ENCODE peak calls at places on chromosomes 13 and 19, in nine cellular contexts. H is CD4-positive, alpha-beta T cell; P is body of pancreas; D is fibroblast of the aortic adventitia; A is BE2C; C is WTC11; S is ovary; O is Calu3; K is hepatocyte. E is an unnamed sample.

GRCh38 chr13:41974262-41974900 is 13.5 kb upstream of the VWA8 start:
- DNase-seq in H (no peak), P (no peak), D (no peak), A (no peak), C (no peak), S (no peak), O (no peak), K (no peak), E (no peak)

GRCh38 chr19:2140193-2140545 is 11.2 kb downstream of the AP3D1 start:
- DNase-seq in H (no peak), P (no peak), D (no peak), A (no peak), C (no peak), S (no peak), O (no peak), K (no peak), E (no peak)

GRCh38 chr13:27183561-27184147 is 12.0 kb upstream of the USP12 start:
- DNase-seq in H (no peak), P (peak), D (no peak), A (no peak), C (no peak), S (no peak), O (peak), K (no peak), E (no peak)

GRCh38 chr13:45584816-45585215 is 30.7 kb downstream of the ERICH6B start:
- DNase-seq in H (no peak), P (no peak), D (no peak), A (peak), C (no peak), S (no peak), O (no peak), K (peak), E (no peak)

GRCh38 chr19:4967738-4968461 is 1.0 kb upstream of the KDM4B start:
- DNase-seq in H (no peak), P (no peak), D (peak), A (no peak), C (no peak), S (no peak), O (no peak), K (no peak), E (no peak)

GRCh38 chr13:99501952-99502310 is 659 bp downstream of the TM9SF2 start:
- DNase-seq in H (no peak), P (peak), D (peak), A (peak), C (no peak), S (peak), O (no peak), K (peak), E (no peak)

GRCh38 chr13:69948016-69948415 is 159.6 kb upstream of the ATXN8OS start:
- DNase-seq in H (no peak), P (no peak), D (no peak), A (no peak), C (no peak), S (no peak), O (no peak), K (no peak), E (peak)

GRCh38 chr19:12867120-12868099 is 13.8 kb downstream of the DNASE2 start:
- DNase-seq in H (peak), P (peak), D (peak), A (no peak), C (peak), S (peak), O (no peak), K (peak), E (peak)

GRCh38 chr13:114099191-114099590 is 33.2 kb downstream of the RASA3 start:
- DNase-seq in H (no peak), P (peak), D (peak), A (peak), C (peak), S (peak), O (peak), K (peak), E (peak)

GRCh38 chr19:38726761-38727301 is 17.4 kb downstream of the CAPN12 start:
- DNase-seq in H (no peak), P (no peak), D (no peak), A (no peak), C (no peak), S (no peak), O (no peak), K (no peak), E (no peak)

GRCh38 chr19:53196777-53197396 is 3.7 kb upstream of the ZNF665 start:
- DNase-seq in H (peak), P (peak), D (peak), A (peak), C (peak), S (peak), O (peak), K (peak), E (peak)

GRCh38 chr13:19681517-19681916 is 48.1 kb downstream of the MPHOSPH8 start:
- DNase-seq in H (no peak), P (no peak), D (no peak), A (no peak), C (peak), S (no peak), O (no peak), K (no peak), E (no peak)

GRCh38 chr13:87674143-87674772 is 3.1 kb downstream of the SLITRK5 start:
- DNase-seq in H (no peak), P (no peak), D (no peak), A (no peak), C (no peak), S (no peak), O (no peak), K (no peak), E (peak)

GRCh38 chr19:329876-330275 is 14.7 kb downstream of the MIER2 start:
- DNase-seq in H (no peak), P (no peak), D (no peak), A (no peak), C (no peak), S (no peak), O (no peak), K (no peak), E (no peak)

GRCh38 chr13:51935326-51936171 is 73.8 kb downstream of the CCDC70 start:
- DNase-seq in H (no peak), P (peak), D (no peak), A (no peak), C (peak), S (no peak), O (peak), K (peak), E (no peak)

GRCh38 chr13:95182570-95183285 is 118.5 kb downstream of the ABCC4 start:
- DNase-seq in H (no peak), P (no peak), D (no peak), A (no peak), C (no peak), S (no peak), O (no peak), K (no peak), E (peak)

GRCh38 chr13:52882803-52883202 is 34.4 kb upstream of the PCDH8 start:
- DNase-seq in H (no peak), P (no peak), D (no peak), A (no peak), C (no peak), S (no peak), O (no peak), K (no peak), E (no peak)

GRCh38 chr19:33514885-33515485 is 6.6 kb downstream of the PEPD start:
- DNase-seq in H (no peak), P (no peak), D (no peak), A (no peak), C (no peak), S (no peak), O (no peak), K (no peak), E (no peak)

GRCh38 chr19:6731822-6732221 is 5.6 kb downstream of the GPR108 start:
- DNase-seq in H (no peak), P (no peak), D (no peak), A (no peak), C (no peak), S (no peak), O (no peak), K (no peak), E (no peak)

GRCh38 chr19:6732803-6733337 is 4.5 kb downstream of the GPR108 start:
- DNase-seq in H (no peak), P (no peak), D (no peak), A (no peak), C (no peak), S (no peak), O (no peak), K (no peak), E (no peak)

GRCh38 chr19:6734096-6734696 is 3.2 kb downstream of the GPR108 start:
- DNase-seq in H (no peak), P (no peak), D (no peak), A (no peak), C (no peak), S (no peak), O (no peak), K (peak), E (no peak)

GRCh38 chr19:6735181-6735891 is 2.0 kb downstream of the GPR108 start:
- DNase-seq in H (no peak), P (no peak), D (no peak), A (no peak), C (no peak), S (no peak), O (no peak), K (peak), E (no peak)

DNA sequence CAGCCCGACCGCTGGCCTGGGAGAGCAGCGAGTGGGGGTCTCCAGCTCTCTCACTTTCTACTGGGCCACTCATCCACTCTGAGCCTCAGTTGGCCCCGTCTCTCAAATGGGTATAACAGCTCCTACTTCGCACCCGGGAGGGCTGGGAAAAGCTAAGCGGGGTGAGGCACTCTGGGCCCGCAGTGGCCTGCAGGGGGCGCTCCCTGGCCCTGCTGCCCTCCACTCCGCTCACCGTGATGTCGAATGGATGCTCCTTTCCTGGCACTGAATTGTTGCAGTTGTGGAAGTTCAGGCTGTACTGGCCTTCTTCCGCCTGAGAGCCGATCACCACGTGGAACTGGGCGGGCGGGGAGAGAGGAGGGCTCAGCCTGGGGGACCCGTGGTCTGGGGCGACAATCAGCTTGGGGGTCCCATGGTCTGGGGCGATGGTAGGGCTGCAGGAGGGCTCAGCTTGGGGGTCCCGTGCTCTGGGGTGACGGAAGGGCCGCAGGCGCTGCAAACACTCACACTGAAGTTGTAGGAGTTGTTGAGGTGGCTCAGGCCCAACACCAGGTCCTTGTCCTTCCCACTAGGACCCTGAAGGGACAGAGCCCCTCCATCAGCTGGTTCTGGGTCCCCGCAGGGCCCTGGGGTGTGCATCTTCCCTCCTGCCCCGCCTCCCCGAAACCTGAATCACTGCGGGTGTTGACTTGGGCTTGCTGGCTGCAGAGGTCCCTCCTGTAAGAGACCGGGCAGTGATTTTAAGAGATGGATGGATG is 3.9 kb downstream of the GPR108 start:
- DNase-seq in H (no peak), P (no peak), D (no peak), A (no peak), C (peak), S (no peak), O (no peak), K (no peak), E (no peak)
- TF ChIP-seq CTCF in H (peak), P (no peak), D (peak), A (no peak), C (peak), S (no peak), O (no peak), K (peak), E (peak)

GRCh38 chr19:51637362-51637978 is 7.3 kb upstream of the SIGLEC5 start:
- DNase-seq in H (no peak), P (no peak), D (peak), A (no peak), C (no peak), S (no peak), O (no peak), K (no peak), E (no peak)
- TF ChIP-seq CTCF in H (peak), P (peak), D (peak), A (peak), C (no peak), S (no peak), O (no peak), K (peak), E (no peak)

DNA sequence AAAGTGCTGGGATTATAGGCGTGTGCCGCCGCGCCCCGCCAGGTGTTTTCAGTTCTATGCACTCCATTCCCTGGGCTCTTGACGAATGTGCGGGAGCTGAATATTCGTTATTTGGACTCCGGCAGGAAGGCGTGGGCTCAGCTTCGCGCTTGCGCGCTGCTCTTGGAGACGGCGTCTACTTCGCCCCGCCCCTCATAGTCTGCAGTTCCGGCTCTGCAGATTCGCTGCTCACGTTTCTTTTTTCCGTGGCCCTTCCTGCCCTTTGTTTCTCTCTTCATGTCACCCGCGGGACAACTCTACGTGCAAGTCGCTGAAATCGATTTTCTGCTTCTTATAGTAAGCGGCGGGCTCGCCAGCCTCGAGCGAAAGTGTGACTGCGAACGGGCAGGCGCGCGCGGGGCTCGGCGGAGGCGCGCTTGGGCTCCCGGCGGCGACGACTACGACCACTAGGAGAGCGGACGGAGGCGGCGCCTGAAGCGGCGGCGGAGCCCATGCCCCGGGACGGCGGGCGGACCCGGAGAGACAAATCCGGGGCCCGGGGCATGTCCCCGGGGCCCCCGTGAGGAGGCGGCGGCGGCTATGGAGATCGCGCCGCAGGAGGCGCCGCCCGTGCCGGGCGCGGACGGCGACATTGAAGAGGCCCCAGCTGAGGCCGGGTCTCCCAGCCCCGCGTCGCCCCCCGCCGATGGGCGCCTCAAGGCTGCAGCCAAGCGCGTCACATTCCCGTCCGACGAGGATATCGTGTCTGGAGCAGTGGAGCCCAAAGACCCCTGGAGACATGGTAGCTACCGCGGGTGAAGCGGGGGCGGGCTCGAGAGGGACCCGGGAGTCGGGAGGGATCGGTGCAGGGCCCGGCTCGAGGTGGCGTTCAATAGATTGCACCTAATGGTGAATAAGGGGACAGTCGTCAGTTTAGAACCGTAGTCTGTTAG is at the start of gene PPP1R37:
- DNase-seq in H (peak), P (peak), D (peak), A (peak), C (peak), S (peak), O (peak), K (peak), E (peak)
- TF ChIP-seq CTCF in H (peak), P (no peak), D (peak), A (peak), C (no peak), S (no peak), O (no peak), K (peak), E (peak)

DNA sequence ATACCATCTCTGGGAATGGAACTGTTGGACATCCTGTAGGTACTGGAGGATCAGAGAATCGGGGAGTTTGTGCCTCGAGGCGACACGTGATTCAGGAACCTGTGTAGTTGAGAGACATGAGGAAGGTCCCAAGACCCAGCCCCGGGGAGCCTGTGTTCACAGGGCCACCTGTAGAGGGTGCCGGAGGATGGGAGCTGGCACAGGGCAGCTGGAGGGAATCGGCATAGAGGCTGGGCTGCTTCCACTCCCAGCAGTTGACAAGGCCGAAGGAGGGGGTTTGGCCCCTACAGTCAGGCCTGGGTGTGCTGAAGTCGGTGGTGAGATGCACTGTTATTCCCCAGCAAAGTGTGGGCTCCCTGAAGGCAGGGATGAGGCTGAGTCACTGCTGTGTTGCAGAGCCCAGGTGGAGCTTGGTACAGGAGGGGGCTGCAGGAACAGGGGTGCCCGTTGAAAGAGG is 2.5 kb upstream of the ISYNA1 start:
- DNase-seq in H (no peak), P (no peak), D (no peak), A (peak), C (peak), S (peak), O (peak), K (no peak), E (peak)
- TF ChIP-seq CTCF in H (no peak), P (no peak), D (no peak), A (peak), C (no peak), S (no peak), O (no peak), K (peak), E (peak)